ENCODE peak calls at places on chromosomes 11 and 22, in four cellular contexts. One of them, this sample, is unnamed.
A peak's percentile ranks its signal among the peaks of the same experiment; 100 is the strongest.

GRCh38 chr11:73283316-73284035 is 11.3 kb downstream of the P2RY6 start:
- DNase-seq in transverse colon: no peak
- DNase-seq in K562: no peak
- DNase-seq in breast epithelium: no peak
- DNase-seq in this sample: peak; percentile 58

GRCh38 chr11:67409781-67410368 is 5.6 kb upstream of the CARNS1 start:
- DNase-seq in breast epithelium: no peak
- DNase-seq in K562: peak; percentile 40
- DNase-seq in transverse colon: peak; percentile 80
- DNase-seq in this sample: peak; percentile 91

GRCh38 chr22:27050771-27051170 is 393.4 kb downstream of the MIAT start:
- DNase-seq in K562: no peak
- DNase-seq in breast epithelium: no peak
- DNase-seq in transverse colon: no peak
- DNase-seq in this sample: no peak

GRCh38 chr11:43578346-43579170 is 102.0 kb upstream of the HSD17B12 start:
- DNase-seq in K562: no peak
- DNase-seq in transverse colon: no peak
- DNase-seq in breast epithelium: no peak
- DNase-seq in this sample: no peak

GRCh38 chr22:41411021-41411851 is 29.5 kb downstream of the TEF start:
- DNase-seq in transverse colon: no peak
- DNase-seq in breast epithelium: no peak
- DNase-seq in K562: no peak
- DNase-seq in this sample: no peak

GRCh38 chr22:27460596-27461347 is 340.8 kb downstream of the MN1 start:
- DNase-seq in K562: no peak
- DNase-seq in breast epithelium: peak; percentile 45
- DNase-seq in transverse colon: no peak
- DNase-seq in this sample: no peak

GRCh38 chr22:35537252-35537651 is 3.4 kb upstream of the RASD2 start:
- DNase-seq in K562: no peak
- DNase-seq in breast epithelium: no peak
- DNase-seq in transverse colon: no peak
- DNase-seq in this sample: no peak

GRCh38 chr22:43449205-43449830 is 37.5 kb downstream of the MPPED1 start:
- DNase-seq in breast epithelium: no peak
- DNase-seq in K562: peak; percentile 79
- DNase-seq in transverse colon: no peak
- DNase-seq in this sample: peak; percentile 28

GRCh38 chr22:35769974-35770373 is 52.3 kb downstream of the APOL5 start:
- DNase-seq in breast epithelium: no peak
- DNase-seq in transverse colon: no peak
- DNase-seq in K562: no peak
- DNase-seq in this sample: no peak

GRCh38 chr11:62958547-62959071 is 26.2 kb downstream of the SLC22A6 start:
- DNase-seq in transverse colon: peak; percentile 30
- DNase-seq in K562: no peak
- DNase-seq in breast epithelium: no peak
- DNase-seq in this sample: no peak

GRCh38 chr11:4065086-4065485 is 29.5 kb upstream of the RRM1 start:
- DNase-seq in transverse colon: no peak
- DNase-seq in breast epithelium: no peak
- DNase-seq in K562: no peak
- DNase-seq in this sample: no peak

GRCh38 chr22:39448205-39449054 is 8.4 kb upstream of the MGAT3 start:
- DNase-seq in K562: no peak
- DNase-seq in transverse colon: no peak
- DNase-seq in breast epithelium: peak; percentile 55
- DNase-seq in this sample: no peak

GRCh38 chr11:14764899-14765527 is 121.4 kb downstream of the PDE3B start:
- DNase-seq in transverse colon: no peak
- DNase-seq in K562: peak; percentile 57
- DNase-seq in breast epithelium: no peak
- DNase-seq in this sample: no peak

GRCh38 chr11:65607614-65608426 is 6.2 kb downstream of the MAP3K11 start:
- DNase-seq in breast epithelium: no peak
- DNase-seq in K562: no peak
- DNase-seq in transverse colon: no peak
- DNase-seq in this sample: no peak
- H3K4me3 ChIP-seq in breast epithelium: peak overlapping the region; percentile 62
- H3K4me3 ChIP-seq in K562: no peak overlapping the region
- H3K4me3 ChIP-seq in transverse colon: peak overlapping the region; percentile 27
- H3K4me3 ChIP-seq in this sample: no peak overlapping the region

GRCh38 chr11:85685131-85685819 is 720 bp downstream of the CCDC89 start:
- DNase-seq in breast epithelium: no peak
- DNase-seq in transverse colon: no peak
- DNase-seq in K562: no peak
- DNase-seq in this sample: peak; percentile 54
- TF ChIP-seq POLR2AphosphoS5 in breast epithelium: no peak
- TF ChIP-seq POLR2AphosphoS5 in transverse colon: no peak
- TF ChIP-seq POLR2AphosphoS5 in K562: no peak
- TF ChIP-seq POLR2AphosphoS5 in this sample: peak; percentile 29

GRCh38 chr22:20131593-20131855 is at the start of gene ZDHHC8:
- DNase-seq in transverse colon: peak; percentile 49
- DNase-seq in K562: peak; percentile 89
- DNase-seq in breast epithelium: no peak
- DNase-seq in this sample: peak; percentile 86

GRCh38 chr22:20129747-20130014 is 1.9 kb upstream of the ZDHHC8 start:
- DNase-seq in K562: no peak
- DNase-seq in transverse colon: no peak
- DNase-seq in breast epithelium: no peak
- DNase-seq in this sample: no peak

GRCh38 chr22:20131856-20132685 is 467 bp downstream of the ZDHHC8 start:
- DNase-seq in K562: peak; percentile 66
- DNase-seq in transverse colon: peak; percentile 31
- DNase-seq in breast epithelium: no peak
- DNase-seq in this sample: peak; percentile 87

GRCh38 chr22:20130319-20130718 is 1.3 kb upstream of the ZDHHC8 start:
- DNase-seq in breast epithelium: no peak
- DNase-seq in K562: no peak
- DNase-seq in transverse colon: no peak
- DNase-seq in this sample: no peak

GRCh38 chr22:20130739-20131592 is 638 bp upstream of the ZDHHC8 start:
- DNase-seq in transverse colon: peak; percentile 89
- DNase-seq in K562: peak; percentile 98
- DNase-seq in breast epithelium: peak; percentile 69
- DNase-seq in this sample: peak; percentile 96
- H3K27ac ChIP-seq in transverse colon: peak overlapping the region; percentile 95
- H3K27ac ChIP-seq in K562: peak overlapping the region; percentile 20
- H3K27ac ChIP-seq in breast epithelium: peak overlapping the region; percentile 89
- H3K27ac ChIP-seq in this sample: peak overlapping the region; percentile 93

GRCh38 chr22:44673406-44673805 is 28.6 kb upstream of the PRR5 start:
- DNase-seq in K562: no peak
- DNase-seq in transverse colon: no peak
- DNase-seq in breast epithelium: no peak
- DNase-seq in this sample: no peak

GRCh38 chr22:44677299-44678244 is 24.4 kb upstream of the PRR5 start:
- DNase-seq in breast epithelium: no peak
- DNase-seq in K562: no peak
- DNase-seq in transverse colon: no peak
- DNase-seq in this sample: no peak

GRCh38 chr22:44678980-44679647 is 22.9 kb upstream of the PRR5 start:
- DNase-seq in K562: no peak
- DNase-seq in breast epithelium: no peak
- DNase-seq in transverse colon: no peak
- DNase-seq in this sample: no peak

GRCh38 chr22:44678245-44678979 is 23.6 kb upstream of the PRR5 start:
- DNase-seq in K562: no peak
- DNase-seq in transverse colon: no peak
- DNase-seq in breast epithelium: no peak
- DNase-seq in this sample: no peak

GRCh38 chr22:44676441-44677298 is 25.3 kb upstream of the PRR5 start:
- DNase-seq in breast epithelium: no peak
- DNase-seq in transverse colon: peak; percentile 77
- DNase-seq in K562: peak; percentile 90
- DNase-seq in this sample: no peak
- H3K4me3 ChIP-seq in breast epithelium: no peak overlapping the region
- H3K4me3 ChIP-seq in transverse colon: peak overlapping the region; percentile 39
- H3K4me3 ChIP-seq in K562: peak overlapping the region; percentile 56
- H3K4me3 ChIP-seq in this sample: no peak overlapping the region

DNA sequence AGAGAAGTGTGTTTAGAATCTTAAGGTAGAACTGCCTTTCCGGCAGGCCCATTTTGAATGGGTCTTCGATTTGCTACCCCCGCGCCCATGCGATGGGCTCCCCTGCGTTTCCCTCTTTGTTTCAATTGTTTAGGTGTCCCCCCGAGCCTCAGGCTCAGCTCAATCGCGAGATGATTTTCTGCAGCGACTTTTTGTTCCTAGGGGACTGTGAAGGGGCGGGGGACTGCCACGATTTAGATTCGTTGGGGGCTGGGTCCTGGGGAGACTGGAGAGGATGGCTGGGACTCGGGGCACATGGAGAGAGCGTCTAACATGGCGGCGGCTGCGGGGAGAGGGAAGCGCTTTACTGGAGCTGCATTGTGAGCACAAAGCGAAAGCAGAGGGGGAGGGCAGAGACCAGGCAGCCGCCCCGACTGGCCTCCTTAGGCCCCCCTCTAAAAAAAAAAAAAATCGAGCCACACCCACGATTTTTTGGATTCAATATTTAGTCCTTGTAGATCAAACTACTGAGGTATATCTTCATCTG is 1.7 kb downstream of the CAPRIN1 start:
- DNase-seq in transverse colon: peak; percentile 83
- DNase-seq in breast epithelium: peak; percentile 55
- DNase-seq in K562: peak; percentile 73
- DNase-seq in this sample: peak; percentile 95
- TF ChIP-seq POLR2AphosphoS5 in transverse colon: peak; percentile 30
- TF ChIP-seq POLR2AphosphoS5 in breast epithelium: peak; percentile 18
- TF ChIP-seq POLR2AphosphoS5 in K562: peak; percentile 35
- TF ChIP-seq POLR2AphosphoS5 in this sample: peak; percentile 72

DNA sequence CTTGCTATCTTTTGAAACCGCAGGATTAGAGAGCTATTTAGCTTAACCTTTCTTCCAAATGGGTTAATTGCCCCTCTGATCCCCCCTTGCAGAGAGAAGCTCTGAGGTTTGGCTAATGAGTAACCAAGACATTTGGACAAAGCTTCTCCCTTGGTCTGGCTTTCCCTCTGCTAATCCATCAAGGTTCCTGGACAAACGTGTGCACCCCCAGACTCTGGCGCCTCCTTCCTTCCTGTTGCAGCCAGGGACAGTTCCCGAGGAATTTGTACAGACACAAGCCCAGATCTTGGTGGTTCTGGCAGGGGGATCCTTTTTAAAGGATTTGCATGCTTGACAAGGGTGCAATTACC is 1.6 kb downstream of the KIAA1671 start:
- DNase-seq in breast epithelium: no peak
- DNase-seq in transverse colon: no peak
- DNase-seq in K562: no peak
- DNase-seq in this sample: no peak
- H3K27ac ChIP-seq in breast epithelium: peak overlapping the region; percentile 89
- H3K27ac ChIP-seq in transverse colon: peak overlapping the region; percentile 84
- H3K27ac ChIP-seq in K562: no peak overlapping the region
- H3K27ac ChIP-seq in this sample: no peak overlapping the region

GRCh38 chr22:22508274-22509176 is at the start of gene ZNF280B:
- DNase-seq in breast epithelium: no peak
- DNase-seq in transverse colon: peak; percentile 79
- DNase-seq in K562: peak; percentile 100
- DNase-seq in this sample: peak; percentile 93
- H3K4me3 ChIP-seq in breast epithelium: peak within 1 kb of the TSS; percentile 60
- H3K4me3 ChIP-seq in transverse colon: peak within 1 kb of the TSS; percentile 81
- H3K4me3 ChIP-seq in K562: peak within 1 kb of the TSS; percentile 54
- H3K4me3 ChIP-seq in this sample: peak within 1 kb of the TSS; percentile 56